ENCODE peak calls at places on chromosomes 13 and 19, in six cellular contexts. One of them, this sample, is unnamed.

GRCh38 chr19:41577833-41578232 is 1.9 kb downstream of the CEACAM21 start:
- DNase-seq in GM12892: no peak
- DNase-seq in stimulated activated CD4-positive, alpha-beta T cell treated with anti-CD3 and anti-CD28 coated beads, Interleukin-4, amount 100 ng/mL, for 48 hours: no peak
- DNase-seq in NCI-H2171: no peak
- DNase-seq in NCI-H774: no peak
- DNase-seq in astrocyte: no peak
- DNase-seq in this sample: no peak

GRCh38 chr19:50669319-50670101 is 20.3 kb downstream of the C19orf81 start:
- DNase-seq in GM12892: no peak
- DNase-seq in stimulated activated CD4-positive, alpha-beta T cell treated with anti-CD3 and anti-CD28 coated beads, Interleukin-4, amount 100 ng/mL, for 48 hours: peak; percentile 21
- DNase-seq in NCI-H2171: no peak
- DNase-seq in NCI-H774: no peak
- DNase-seq in astrocyte: no peak
- DNase-seq in this sample: peak; percentile 26

GRCh38 chr13:110309159-110309476 is 2.0 kb downstream of the COL4A2 start:
- DNase-seq in GM12892: no peak
- DNase-seq in stimulated activated CD4-positive, alpha-beta T cell treated with anti-CD3 and anti-CD28 coated beads, Interleukin-4, amount 100 ng/mL, for 48 hours: no peak
- DNase-seq in NCI-H2171: no peak
- DNase-seq in NCI-H774: no peak
- DNase-seq in astrocyte: no peak
- DNase-seq in this sample: no peak

GRCh38 chr13:102012299-102013293 is 389.3 kb downstream of the FGF14 start:
- DNase-seq in GM12892: no peak
- DNase-seq in stimulated activated CD4-positive, alpha-beta T cell treated with anti-CD3 and anti-CD28 coated beads, Interleukin-4, amount 100 ng/mL, for 48 hours: no peak
- DNase-seq in NCI-H2171: no peak
- DNase-seq in NCI-H774: no peak
- DNase-seq in astrocyte: no peak
- DNase-seq in this sample: no peak

GRCh38 chr19:31783592-31783991 is 434.4 kb upstream of the TSHZ3 start:
- DNase-seq in GM12892: no peak
- DNase-seq in stimulated activated CD4-positive, alpha-beta T cell treated with anti-CD3 and anti-CD28 coated beads, Interleukin-4, amount 100 ng/mL, for 48 hours: no peak
- DNase-seq in NCI-H2171: no peak
- DNase-seq in NCI-H774: no peak
- DNase-seq in astrocyte: no peak
- DNase-seq in this sample: no peak

GRCh38 chr13:42649761-42650289 is 75.9 kb downstream of the TNFSF11 start:
- DNase-seq in GM12892: no peak
- DNase-seq in stimulated activated CD4-positive, alpha-beta T cell treated with anti-CD3 and anti-CD28 coated beads, Interleukin-4, amount 100 ng/mL, for 48 hours: no peak
- DNase-seq in NCI-H2171: no peak
- DNase-seq in NCI-H774: no peak
- DNase-seq in astrocyte: no peak
- DNase-seq in this sample: no peak

GRCh38 chr19:13062317-13062716 is 40.3 kb downstream of the LYL1 start:
- DNase-seq in GM12892: no peak
- DNase-seq in stimulated activated CD4-positive, alpha-beta T cell treated with anti-CD3 and anti-CD28 coated beads, Interleukin-4, amount 100 ng/mL, for 48 hours: no peak
- DNase-seq in NCI-H2171: no peak
- DNase-seq in NCI-H774: no peak
- DNase-seq in astrocyte: no peak
- DNase-seq in this sample: no peak

GRCh38 chr19:15154002-15154612 is 46.7 kb downstream of the NOTCH3 start:
- DNase-seq in GM12892: no peak
- DNase-seq in stimulated activated CD4-positive, alpha-beta T cell treated with anti-CD3 and anti-CD28 coated beads, Interleukin-4, amount 100 ng/mL, for 48 hours: peak; percentile 29
- DNase-seq in NCI-H2171: no peak
- DNase-seq in NCI-H774: peak; percentile 10
- DNase-seq in astrocyte: no peak
- DNase-seq in this sample: no peak

GRCh38 chr19:14033946-14034345 is 2.4 kb downstream of the IL27RA start:
- DNase-seq in GM12892: no peak
- DNase-seq in stimulated activated CD4-positive, alpha-beta T cell treated with anti-CD3 and anti-CD28 coated beads, Interleukin-4, amount 100 ng/mL, for 48 hours: no peak
- DNase-seq in NCI-H2171: no peak
- DNase-seq in NCI-H774: no peak
- DNase-seq in astrocyte: no peak
- DNase-seq in this sample: no peak

GRCh38 chr19:44278181-44278690 is 18.6 kb downstream of the ZNF233 start:
- DNase-seq in GM12892: no peak
- DNase-seq in stimulated activated CD4-positive, alpha-beta T cell treated with anti-CD3 and anti-CD28 coated beads, Interleukin-4, amount 100 ng/mL, for 48 hours: no peak
- DNase-seq in NCI-H2171: no peak
- DNase-seq in NCI-H774: no peak
- DNase-seq in astrocyte: no peak
- DNase-seq in this sample: no peak

GRCh38 chr19:5436101-5436947 is 18.9 kb upstream of the ZNRF4 start:
- DNase-seq in GM12892: no peak
- DNase-seq in stimulated activated CD4-positive, alpha-beta T cell treated with anti-CD3 and anti-CD28 coated beads, Interleukin-4, amount 100 ng/mL, for 48 hours: no peak
- DNase-seq in NCI-H2171: peak; percentile 90
- DNase-seq in NCI-H774: no peak
- DNase-seq in astrocyte: peak; percentile 91
- DNase-seq in this sample: no peak

GRCh38 chr19:7505682-7506384 is 10.1 kb upstream of the ZNF358 start:
- DNase-seq in GM12892: no peak
- DNase-seq in stimulated activated CD4-positive, alpha-beta T cell treated with anti-CD3 and anti-CD28 coated beads, Interleukin-4, amount 100 ng/mL, for 48 hours: no peak
- DNase-seq in NCI-H2171: peak; percentile 65
- DNase-seq in NCI-H774: peak; percentile 55
- DNase-seq in astrocyte: no peak
- DNase-seq in this sample: no peak

GRCh38 chr13:87677334-87678234 is 6.4 kb downstream of the SLITRK5 start:
- DNase-seq in GM12892: no peak
- DNase-seq in stimulated activated CD4-positive, alpha-beta T cell treated with anti-CD3 and anti-CD28 coated beads, Interleukin-4, amount 100 ng/mL, for 48 hours: no peak
- DNase-seq in NCI-H2171: no peak
- DNase-seq in NCI-H774: peak; percentile 24
- DNase-seq in astrocyte: no peak
- DNase-seq in this sample: no peak

GRCh38 chr13:92354583-92354982 is 872.0 kb upstream of the GPC6 start:
- DNase-seq in GM12892: no peak
- DNase-seq in stimulated activated CD4-positive, alpha-beta T cell treated with anti-CD3 and anti-CD28 coated beads, Interleukin-4, amount 100 ng/mL, for 48 hours: no peak
- DNase-seq in NCI-H2171: no peak
- DNase-seq in NCI-H774: no peak
- DNase-seq in astrocyte: peak; percentile 58
- DNase-seq in this sample: no peak

GRCh38 chr19:43526884-43527859 is at the start of gene ETHE1:
- DNase-seq in GM12892: peak; percentile 82
- DNase-seq in stimulated activated CD4-positive, alpha-beta T cell treated with anti-CD3 and anti-CD28 coated beads, Interleukin-4, amount 100 ng/mL, for 48 hours: peak; percentile 72
- DNase-seq in NCI-H2171: no peak
- DNase-seq in NCI-H774: peak; percentile 60
- DNase-seq in astrocyte: no peak
- DNase-seq in this sample: peak; percentile 75

GRCh38 chr19:3319643-3320353 is 46.6 kb upstream of the NFIC start:
- DNase-seq in GM12892: no peak
- DNase-seq in stimulated activated CD4-positive, alpha-beta T cell treated with anti-CD3 and anti-CD28 coated beads, Interleukin-4, amount 100 ng/mL, for 48 hours: no peak
- DNase-seq in NCI-H2171: no peak
- DNase-seq in NCI-H774: no peak
- DNase-seq in astrocyte: peak; percentile 84
- DNase-seq in this sample: no peak

GRCh38 chr19:22144394-22144793 is 52.4 kb downstream of the ZNF676 start:
- DNase-seq in GM12892: no peak
- DNase-seq in stimulated activated CD4-positive, alpha-beta T cell treated with anti-CD3 and anti-CD28 coated beads, Interleukin-4, amount 100 ng/mL, for 48 hours: no peak
- DNase-seq in NCI-H2171: peak; percentile 6
- DNase-seq in NCI-H774: no peak
- DNase-seq in astrocyte: peak; percentile 24
- DNase-seq in this sample: peak; percentile 5

GRCh38 chr19:1119475-1120217 is 15.9 kb downstream of the GPX4 start:
- DNase-seq in GM12892: no peak
- DNase-seq in stimulated activated CD4-positive, alpha-beta T cell treated with anti-CD3 and anti-CD28 coated beads, Interleukin-4, amount 100 ng/mL, for 48 hours: no peak
- DNase-seq in NCI-H2171: no peak
- DNase-seq in NCI-H774: no peak
- DNase-seq in astrocyte: no peak
- DNase-seq in this sample: no peak

GRCh38 chr13:74040200-74040599 is 94.0 kb downstream of the KLF12 start:
- DNase-seq in GM12892: peak; percentile 25
- DNase-seq in stimulated activated CD4-positive, alpha-beta T cell treated with anti-CD3 and anti-CD28 coated beads, Interleukin-4, amount 100 ng/mL, for 48 hours: peak; percentile 12
- DNase-seq in NCI-H2171: no peak
- DNase-seq in NCI-H774: no peak
- DNase-seq in astrocyte: no peak
- DNase-seq in this sample: peak; percentile 40